ENCODE peak calls at places on chromosomes 4 and X, in four cellular contexts. U, Y, O and B are unnamed samples.

GRCh38 chr4:8282742-8283141 is 13.2 kb downstream of the HTRA3 start:
- DNase-seq in Y (no peak), U (no peak), O (no peak), B (no peak)

GRCh38 chr4:97185233-97185632 is 958.0 kb downstream of the STPG2 start:
- DNase-seq in O (no peak), U (no peak), Y (no peak), B (no peak)

GRCh38 chrX:53281321-53281822 is at the start of gene IQSEC2:
- DNase-seq in O (peak), U (no peak), Y (peak), B (peak)

GRCh38 chrX:22526339-22526738 is 253.6 kb downstream of the CBLL2 start:
- DNase-seq in U (peak), Y (no peak), O (no peak), B (no peak)

GRCh38 chr4:156738756-156739155 is 232.8 kb downstream of the PDGFC start:
- DNase-seq in Y (no peak), U (no peak), O (no peak), B (no peak)

GRCh38 chr4:153676984-153677383 is 7.1 kb upstream of the TLR2 start:
- DNase-seq in Y (no peak), O (no peak), U (peak), B (peak)

GRCh38 chr4:74038161-74039064 is at the start of gene CXCL3:
- DNase-seq in Y (peak), U (no peak), O (peak), B (no peak)

GRCh38 chr4:121656269-121656641 is 40.5 kb downstream of the ANXA5 start:
- DNase-seq in U (no peak), O (peak), Y (peak), B (peak)

GRCh38 chr4:158130204-158130603 is 42.6 kb downstream of the GASK1B start:
- DNase-seq in Y (no peak), U (no peak), O (no peak), B (no peak)

GRCh38 chrX:86504297-86504696 is 356.0 kb downstream of the DACH2 start:
- DNase-seq in Y (no peak), U (no peak), O (no peak), B (no peak)

GRCh38 chr4:102687373-102687981 is 73.3 kb downstream of the MANBA start:
- DNase-seq in O (no peak), U (peak), Y (no peak), B (no peak)

GRCh38 chrX:17990542-17990941 is 129.4 kb upstream of the RAI2 start:
- DNase-seq in O (no peak), Y (no peak), U (no peak), B (no peak)

GRCh38 chr4:166896254-166896653 is 338.0 kb downstream of the SPOCK3 start:
- DNase-seq in O (no peak), U (no peak), Y (no peak), B (no peak)

GRCh38 chr4:14841801-14842748 is 160.2 kb upstream of the CPEB2 start:
- DNase-seq in U (no peak), Y (no peak), O (no peak), B (no peak)

GRCh38 chr4:93776386-93777080 is 52.0 kb upstream of the ATOH1 start:
- DNase-seq in Y (no peak), U (no peak), O (no peak), B (no peak)

GRCh38 chr4:94934201-94934600 is 176.4 kb downstream of the BMPR1B start:
- DNase-seq in Y (no peak), U (no peak), O (no peak), B (no peak)

DNA sequence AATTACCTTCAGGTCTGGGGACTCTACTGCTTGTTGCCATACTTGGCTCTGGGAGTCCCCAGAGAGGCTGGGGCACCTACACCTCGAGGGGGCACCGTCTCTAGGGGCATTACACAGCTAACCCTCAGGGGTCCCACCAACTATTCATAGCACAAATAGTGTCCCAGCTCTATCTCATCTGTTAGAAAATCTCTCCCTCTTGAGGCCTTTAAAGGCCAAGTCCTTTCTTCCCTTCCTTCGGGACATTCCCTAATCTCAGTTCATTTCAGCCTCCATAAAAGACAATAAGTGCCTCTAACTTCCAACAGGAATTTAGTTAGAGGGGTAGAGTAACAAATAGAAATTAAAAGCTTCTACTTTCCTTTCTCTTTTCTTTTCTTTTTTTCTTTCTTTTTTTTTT is 55.8 kb upstream of the SORBS2 start:
- DNase-seq in O (no peak), Y (no peak), U (no peak), B (no peak)
- TF ChIP-seq CTCF in O (no peak), Y (no peak), U (no peak), B (no peak)

GRCh38 chr4:46386570-46386969 is 3.4 kb downstream of the GABRA2 start:
- DNase-seq in O (peak), U (no peak), Y (no peak), B (no peak)
- TF ChIP-seq CTCF in O (no peak), U (peak), Y (no peak), B (no peak)

GRCh38 chr4:77697860-77698599 is 92.4 kb downstream of the CXCL13 start:
- DNase-seq in O (peak), Y (peak), U (peak), B (no peak)
- TF ChIP-seq CTCF in O (peak), Y (no peak), U (peak), B (peak)

DNA sequence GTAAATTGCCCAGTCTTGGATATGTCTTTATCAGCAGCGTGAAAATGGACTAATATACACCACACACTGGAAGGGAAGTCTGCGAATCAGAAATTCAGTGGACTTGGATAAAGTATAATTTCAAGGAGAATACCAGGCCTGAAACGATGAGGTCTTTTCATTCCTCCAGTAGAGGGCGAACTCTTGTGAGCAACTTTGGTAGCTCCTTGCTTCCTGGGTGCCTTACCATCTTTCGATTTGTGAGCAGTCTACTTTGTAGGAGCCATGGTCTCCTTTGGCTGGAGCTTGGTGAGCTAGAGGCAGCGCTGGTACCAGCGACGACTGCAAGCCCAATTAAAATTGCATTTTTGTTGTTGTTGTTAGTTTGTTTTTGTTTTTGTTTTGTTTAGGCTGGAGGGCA is 791.9 kb downstream of the FAT4 start:
- DNase-seq in Y (no peak), U (no peak), O (no peak), B (no peak)
- TF ChIP-seq CTCF in Y (peak), U (peak), O (no peak), B (peak)

GRCh38 chr4:134018845-134019244 is 182.7 kb downstream of the PABPC4L start:
- DNase-seq in Y (no peak), O (no peak), U (no peak), B (no peak)

GRCh38 chr4:134028411-134028810 is 173.2 kb downstream of the PABPC4L start:
- DNase-seq in Y (no peak), O (no peak), U (peak), B (no peak)

GRCh38 chr4:134019657-134020056 is 181.9 kb downstream of the PABPC4L start:
- DNase-seq in U (no peak), Y (no peak), O (no peak), B (no peak)

GRCh38 chr4:134027931-134028330 is 173.7 kb downstream of the PABPC4L start:
- DNase-seq in Y (no peak), U (peak), O (no peak), B (no peak)

GRCh38 chr4:134024251-134024650 is 177.3 kb downstream of the PABPC4L start:
- DNase-seq in O (peak), Y (peak), U (no peak), B (no peak)
- TF ChIP-seq CTCF in O (peak), Y (peak), U (peak), B (peak)